ENCODE peak calls at places on chromosome 17, in five cellular contexts. I is neural progenitor cell, M is fibroblast of lung, E is GM23338, J is DND-41. G is an unnamed sample.

GRCh38 chr17:4448197-4448980 is 14.6 kb downstream of the SPNS3 start:
- DNase-seq in M (no peak), I (no peak), J (no peak), E (no peak), G (no peak)

GRCh38 chr17:19470529-19471261 is 59.7 kb downstream of the RNF112 start:
- DNase-seq in J (no peak), I (peak; percentile 44), M (peak; percentile 77), E (peak; percentile 56), G (no peak)

GRCh38 chr17:14748036-14748715 is 447.3 kb downstream of the HS3ST3B1 start:
- DNase-seq in J (peak; percentile 11), E (no peak), M (no peak), I (no peak), G (no peak)

GRCh38 chr17:47851764-47852112 is 775 bp upstream of the SP6 start:
- DNase-seq in I (peak; percentile 54), E (peak; percentile 74), J (no peak), M (no peak), G (no peak)

GRCh38 chr17:4635823-4636375 is 5.6 kb downstream of the ALOX15 start:
- DNase-seq in E (peak; percentile 41), M (no peak), J (no peak), I (no peak), G (no peak)

GRCh38 chr17:3529817-3530741 is 27.5 kb downstream of the TRPV3 start:
- DNase-seq in M (peak; percentile 47), J (no peak), E (peak; percentile 51), I (peak; percentile 90), G (no peak)

GRCh38 chr17:78012428-78012827 is 53.9 kb downstream of the TNRC6C start:
- DNase-seq in E (no peak), M (no peak), J (no peak), I (no peak), G (no peak)

GRCh38 chr17:36089888-36090836 is at the start of gene CCL3:
- DNase-seq in I (no peak), E (no peak), J (no peak), M (no peak), G (no peak)

GRCh38 chr17:82389379-82389778 is 17.8 kb downstream of the UTS2R start:
- DNase-seq in I (no peak), E (no peak), J (no peak), M (no peak), G (no peak)

GRCh38 chr17:63249256-63250006 is 196.7 kb downstream of the CYB561 start:
- DNase-seq in E (peak; percentile 1), M (peak; percentile 63), J (no peak), I (no peak), G (no peak)

GRCh38 chr17:82215095-82215971 is 2.7 kb upstream of the CCDC57 start:
- DNase-seq in M (peak; percentile 37), I (no peak), J (no peak), E (peak; percentile 50), G (no peak)

GRCh38 chr17:67021718-67022450 is 22.5 kb upstream of the CACNG1 start:
- DNase-seq in I (no peak), J (no peak), E (no peak), M (no peak), G (no peak)

GRCh38 chr17:57288034-57288752 is 31.9 kb downstream of the MSI2 start:
- DNase-seq in I (no peak), E (no peak), M (peak; percentile 56), J (no peak), G (no peak)

GRCh38 chr17:48728232-48729231 is at the start of gene HOXB13:
- DNase-seq in E (peak; percentile 77), M (peak; percentile 24), J (no peak), I (peak; percentile 74), G (peak; percentile 85)

GRCh38 chr17:7179317-7180254 is at the start of gene ASGR1:
- DNase-seq in J (no peak), E (no peak), M (no peak), I (no peak), G (no peak)

GRCh38 chr17:51120357-51120738 is 320 bp downstream of the SPAG9 start:
- DNase-seq in I (no peak), M (peak; percentile 37), E (no peak), J (peak; percentile 50), G (no peak)

GRCh38 chr17:80941743-80942211 is 49.9 kb upstream of the CHMP6 start:
- DNase-seq in E (no peak), J (no peak), M (peak; percentile 55), I (no peak), G (no peak)

GRCh38 chr17:61486135-61487120 is 34.2 kb downstream of the TBX4 start:
- DNase-seq in I (peak; percentile 44), J (no peak), M (peak; percentile 58), E (peak; percentile 37), G (peak; percentile 44)

GRCh38 chr17:74356640-74357465 is 4.8 kb downstream of the BTBD17 start:
- DNase-seq in J (no peak), E (peak; percentile 78), M (no peak), I (no peak), G (no peak)
- TF ChIP-seq EZH2 in J (no peak), E (no peak), M (no peak), I (no peak), G (no peak)

GRCh38 chr17:41735744-41736143 is 1.3 kb upstream of the HAP1 start:
- DNase-seq in E (no peak), I (no peak), J (no peak), M (no peak), G (no peak)

GRCh38 chr17:41734949-41735313 is 488 bp upstream of the HAP1 start:
- DNase-seq in M (peak; percentile 14), I (peak; percentile 71), E (peak; percentile 75), J (no peak), G (no peak)

GRCh38 chr17:41731836-41732235 is 2.6 kb downstream of the HAP1 start:
- DNase-seq in J (no peak), I (no peak), M (no peak), E (no peak), G (no peak)

GRCh38 chr17:41733348-41734138 is 900 bp downstream of the HAP1 start:
- DNase-seq in E (no peak), I (peak; percentile 53), J (no peak), M (no peak), G (no peak)

GRCh38 chr17:41734139-41734948 is at the start of gene HAP1:
- DNase-seq in M (peak; percentile 17), E (peak; percentile 76), J (no peak), I (peak; percentile 79), G (no peak)
- TF ChIP-seq EZH2 in M (peak; percentile 90), E (peak; percentile 26), J (no peak), I (peak; percentile 77), G (no peak)

GRCh38 chr17:79519601-79520000 is 91.2 kb downstream of the RBFOX3 start:
- DNase-seq in I (no peak), J (no peak), E (no peak), M (no peak), G (no peak)

GRCh38 chr17:79520134-79520892 is 90.5 kb downstream of the RBFOX3 start:
- DNase-seq in E (no peak), J (no peak), I (no peak), M (no peak), G (no peak)

GRCh38 chr17:79522414-79522813 is 88.4 kb downstream of the RBFOX3 start:
- DNase-seq in E (no peak), I (no peak), J (no peak), M (no peak), G (no peak)

GRCh38 chr17:79521225-79521624 is 89.6 kb downstream of the RBFOX3 start:
- DNase-seq in J (no peak), M (no peak), I (no peak), E (no peak), G (no peak)

GRCh38 chr17:79520893-79521210 is 90.0 kb downstream of the RBFOX3 start:
- DNase-seq in M (no peak), E (no peak), I (no peak), J (no peak), G (no peak)
- TF ChIP-seq EZH2 in M (no peak), E (no peak), I (no peak), J (no peak), G (no peak)

GRCh38 chr17:42255425-42255810 is 20.8 kb downstream of the STAT5B start:
- DNase-seq in E (no peak), I (no peak), M (no peak), J (no peak), G (no peak)
- TF ChIP-seq EZH2 in E (no peak), I (no peak), M (no peak), J (no peak), G (no peak)

GRCh38 chr17:79801156-79802038 is 4.5 kb upstream of the CBX8 start:
- DNase-seq in J (no peak), I (peak; percentile 63), M (no peak), E (peak; percentile 53), G (no peak)

GRCh38 chr17:79799174-79799537 is 2.3 kb upstream of the CBX8 start:
- DNase-seq in E (no peak), I (peak; percentile 67), M (no peak), J (no peak), G (no peak)

GRCh38 chr17:79800325-79801155 is 3.7 kb upstream of the CBX8 start:
- DNase-seq in M (peak; percentile 57), J (peak; percentile 73), E (peak; percentile 92), I (peak; percentile 84), G (no peak)

GRCh38 chr17:79798296-79799173 is 1.7 kb upstream of the CBX8 start:
- DNase-seq in I (peak; percentile 63), J (no peak), M (no peak), E (peak; percentile 49), G (no peak)

DNA sequence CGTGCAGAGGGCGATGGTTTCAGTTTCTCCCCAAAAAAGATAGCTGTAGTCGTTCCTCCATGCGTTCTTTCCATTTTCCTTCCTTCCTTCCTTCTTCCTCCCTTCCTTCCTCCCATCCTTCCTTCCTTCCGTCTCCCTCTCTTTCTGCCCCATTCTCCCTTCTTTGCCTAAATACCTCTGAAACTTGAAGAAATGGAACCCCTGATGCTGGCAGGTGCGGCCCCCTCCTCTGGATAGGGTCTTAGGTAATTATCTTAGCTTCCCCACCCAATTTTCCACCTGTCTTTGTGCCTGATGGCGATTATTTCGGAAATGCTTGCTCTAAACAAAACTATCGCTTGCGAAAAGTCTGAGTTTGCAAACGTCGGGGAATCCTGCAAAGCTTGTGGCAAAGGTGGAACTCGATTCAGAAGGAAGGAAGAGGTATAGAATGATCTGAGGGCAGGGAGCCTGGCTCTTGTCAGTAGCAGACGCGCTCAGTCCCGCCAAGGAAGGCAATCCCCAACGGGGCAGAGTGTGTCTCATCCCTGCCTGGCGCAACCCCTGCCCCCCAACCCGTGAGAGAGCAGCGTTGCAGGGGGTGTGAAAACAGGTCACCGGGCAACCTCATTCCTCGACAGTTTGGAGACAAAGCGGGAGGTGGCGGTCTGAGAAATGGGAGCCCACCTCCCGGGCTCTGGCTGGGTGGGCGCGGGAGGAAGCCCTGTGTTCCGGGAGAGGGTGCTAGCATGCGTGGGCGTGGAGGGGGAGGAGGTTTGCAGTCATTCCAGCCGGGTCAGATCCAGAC is 2.9 kb upstream of the CBX8 start:
- DNase-seq in I (peak; percentile 48), M (no peak), J (peak; percentile 47), E (no peak), G (no peak)
- TF ChIP-seq EZH2 in I (peak; percentile 73), M (peak; percentile 92), J (peak; percentile 91), E (peak; percentile 98), G (no peak)

G was measured in SK-N-MC.